ENCODE peak calls at places on chromosomes 5 and 9, in four cellular contexts. O is sigmoid colon, B is upper lobe of left lung, G is prostate gland. X is an unnamed sample.

GRCh38 chr9:124419832-124420489 is 4.7 kb upstream of the PSMB7 start:
- DNase-seq in O (no peak), B (no peak), G (no peak), X (no peak)

GRCh38 chr5:103111458-103111857 is 8.5 kb downstream of the GIN1 start:
- DNase-seq in B (no peak), O (no peak), G (no peak), X (no peak)

GRCh38 chr5:147565524-147565923 is 55.7 kb upstream of the DPYSL3 start:
- DNase-seq in G (no peak), O (no peak), B (no peak), X (peak)

GRCh38 chr9:93911871-93912554 is 43.1 kb downstream of the BARX1 start:
- DNase-seq in G (peak), B (no peak), O (no peak), X (no peak)

GRCh38 chr9:93517331-93517730 is 59.1 kb upstream of the PHF2 start:
- DNase-seq in O (no peak), G (no peak), B (no peak), X (peak)

GRCh38 chr5:137822158-137822764 is 45.4 kb upstream of the MYOT start:
- DNase-seq in O (no peak), B (peak), G (peak), X (peak)

GRCh38 chr5:178990491-178990890 is 4.6 kb downstream of the GRM6 start:
- DNase-seq in O (no peak), B (peak), G (no peak), X (no peak)

GRCh38 chr5:6634327-6634713 is 1.1 kb downstream of the SRD5A1 start:
- DNase-seq in B (no peak), O (no peak), G (no peak), X (peak)

GRCh38 chr5:91332267-91333044 is 50.7 kb downstream of the ARRDC3 start:
- DNase-seq in O (no peak), G (no peak), B (no peak), X (peak)

GRCh38 chr5:56279979-56280378 is 46.8 kb upstream of the ANKRD55 start:
- DNase-seq in O (no peak), G (no peak), B (no peak), X (peak)

GRCh38 chr9:126613656-126614055 is at the start of gene LMX1B:
- DNase-seq in O (no peak), G (peak), B (peak), X (peak)

GRCh38 chr9:126611592-126612328 is 2.0 kb upstream of the LMX1B start:
- DNase-seq in B (peak), O (peak), G (peak), X (peak)

GRCh38 chr9:126612813-126613641 is 701 bp upstream of the LMX1B start:
- DNase-seq in G (no peak), O (peak), B (peak), X (no peak)

GRCh38 chr9:126611188-126611587 is 2.5 kb upstream of the LMX1B start:
- DNase-seq in G (no peak), O (peak), B (peak), X (no peak)

DNA sequence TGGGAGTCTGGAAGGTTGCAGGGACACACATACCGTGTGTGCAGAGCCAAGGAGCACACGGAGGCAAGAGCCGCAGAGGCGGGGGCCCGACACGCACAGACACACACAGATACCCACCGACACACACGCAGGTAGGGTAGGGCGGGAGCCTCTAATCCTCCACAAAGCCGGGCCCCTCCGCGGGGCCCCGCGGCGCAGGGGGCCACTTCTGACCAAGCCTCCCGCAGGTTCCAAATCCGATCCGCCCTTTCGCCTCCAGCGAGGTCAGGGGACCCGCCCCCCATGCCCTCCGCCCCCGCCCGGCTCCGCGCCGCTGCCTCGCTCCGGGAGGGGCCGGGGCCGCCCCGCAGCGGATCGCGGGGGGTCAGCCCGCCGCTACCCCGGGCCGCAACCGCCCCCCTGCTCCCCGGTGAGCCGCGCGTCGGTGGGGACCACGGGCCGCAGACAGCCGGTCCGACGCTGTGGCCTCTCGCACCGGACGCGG is 1.4 kb upstream of the LMX1B start:
- DNase-seq in B (peak), G (no peak), O (peak), X (no peak)
- H3K4me3 ChIP-seq in B (no peak), G (no peak), O (peak), X (no peak)

DNA sequence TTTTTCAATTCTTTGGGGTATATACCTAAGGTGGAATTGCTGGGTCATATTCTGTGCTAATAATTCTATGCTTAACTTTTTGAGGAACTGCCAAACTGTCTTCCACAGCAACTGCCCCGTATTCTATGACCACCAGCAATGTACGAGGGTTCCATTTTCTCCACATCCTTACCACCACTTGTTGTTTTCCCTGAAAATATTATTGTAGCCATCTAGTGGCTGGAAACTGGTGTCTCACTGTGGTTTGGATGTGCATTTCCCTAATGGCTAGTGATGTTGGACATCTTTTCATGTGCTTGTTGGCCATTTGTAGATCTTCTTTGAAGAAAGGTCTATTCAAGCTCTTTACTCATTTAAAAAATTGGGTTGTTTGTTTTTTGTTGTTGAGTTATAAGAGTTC is 30.7 kb downstream of the MSX2 start:
- DNase-seq in O (no peak), B (no peak), G (no peak), X (peak)
- TF ChIP-seq CTCF in O (no peak), B (no peak), G (no peak), X (peak)

GRCh38 chr9:133979921-133980863 is 11.9 kb downstream of the VAV2 start:
- DNase-seq in B (peak), O (peak), G (no peak), X (no peak)
- H3K4me3 ChIP-seq in B (no peak), O (peak), G (no peak), X (no peak)

GRCh38 chr5:81513982-81514381 is 120.0 kb upstream of the ACOT12 start:
- DNase-seq in B (no peak), G (no peak), O (no peak), X (peak)
- TF ChIP-seq CTCF in B (no peak), G (peak), O (no peak), X (peak)

GRCh38 chr5:174455301-174455700 is 269.1 kb upstream of the MSX2 start:
- DNase-seq in O (no peak), G (no peak), B (no peak), X (no peak)
- H3K4me3 ChIP-seq in O (no peak), G (no peak), B (no peak), X (no peak)

DNA sequence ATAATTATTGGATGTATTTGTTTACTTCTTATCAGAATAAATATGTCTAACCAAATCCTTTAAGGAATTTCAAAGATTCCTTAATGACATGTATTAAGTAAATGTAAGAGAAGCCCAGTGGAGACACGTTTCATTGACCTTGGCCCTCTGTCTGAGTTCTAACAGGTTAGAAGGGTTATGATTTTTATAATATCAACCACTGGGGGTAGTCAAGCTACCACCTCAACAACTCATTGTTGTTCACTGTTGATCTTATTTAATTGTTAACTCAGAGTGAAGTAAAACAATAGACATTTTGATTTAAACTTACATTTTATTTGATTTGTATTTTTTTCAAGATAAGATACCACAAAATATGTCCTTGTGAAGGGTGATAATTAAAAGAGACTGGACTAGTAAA is 499.2 kb upstream of the COX7C start:
- DNase-seq in B (no peak), O (no peak), G (no peak), X (no peak)
- TF ChIP-seq CTCF in B (no peak), O (no peak), G (no peak), X (no peak)

GRCh38 chr9:136230365-136230764 is 15.2 kb downstream of the QSOX2 start:
- DNase-seq in B (no peak), G (no peak), O (no peak), X (no peak)

GRCh38 chr9:136225748-136226679 is 19.6 kb downstream of the QSOX2 start:
- DNase-seq in G (peak), B (peak), O (no peak), X (peak)

GRCh38 chr9:136229096-136230065 is 16.2 kb downstream of the QSOX2 start:
- DNase-seq in G (no peak), O (no peak), B (peak), X (peak)

GRCh38 chr9:136226680-136227410 is 18.8 kb downstream of the QSOX2 start:
- DNase-seq in G (no peak), B (peak), O (no peak), X (no peak)

DNA sequence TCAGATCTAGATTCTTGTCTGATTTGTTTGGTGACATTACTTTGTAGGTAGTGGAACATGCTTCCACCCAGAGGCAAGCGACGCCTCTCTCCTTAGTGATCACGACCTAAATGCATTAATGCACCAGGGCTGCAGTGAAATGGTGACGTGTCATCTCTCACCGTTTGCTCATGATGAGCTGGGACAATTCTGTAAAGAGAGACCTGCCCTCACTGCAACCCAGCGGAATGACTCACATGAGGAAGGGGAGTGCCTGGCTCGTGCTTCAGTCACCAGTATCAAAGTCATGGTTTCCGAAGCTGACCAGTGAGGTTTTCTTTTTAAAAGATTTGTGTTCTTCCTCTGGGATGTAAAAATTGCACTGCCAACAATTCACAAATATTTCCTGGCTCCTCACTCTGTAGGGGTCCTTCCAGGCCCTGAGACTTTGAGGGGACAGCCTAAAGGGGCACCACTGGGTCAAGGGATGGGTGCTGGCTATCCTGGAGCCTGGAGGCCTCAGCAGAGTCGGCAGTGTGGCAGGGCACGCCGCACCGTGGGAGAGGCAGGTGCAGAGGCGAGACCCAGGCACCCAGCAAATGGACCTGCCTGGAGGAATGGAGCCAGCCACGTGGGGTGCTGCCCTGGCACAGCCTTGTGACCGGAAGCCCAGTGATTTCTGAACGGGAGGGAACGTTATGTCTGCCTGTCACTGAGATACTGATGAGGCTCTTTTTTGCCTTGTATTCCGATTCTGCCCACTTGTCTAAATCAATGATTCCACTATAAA is 17.3 kb downstream of the QSOX2 start:
- DNase-seq in G (no peak), O (no peak), B (peak), X (peak)
- H3K4me3 ChIP-seq in G (no peak), O (no peak), B (no peak), X (no peak)

GRCh38 chr9:6944093-6944551 is 186.3 kb downstream of the KDM4C start:
- DNase-seq in G (no peak), O (no peak), B (no peak), X (peak)
- TF ChIP-seq CTCF in G (peak), O (no peak), B (no peak), X (no peak)

GRCh38 chr5:94709277-94709676 is 90.8 kb downstream of the SLF1 start:
- DNase-seq in O (no peak), G (no peak), B (no peak), X (no peak)

GRCh38 chr5:94705427-94705826 is 87.0 kb downstream of the SLF1 start:
- DNase-seq in B (no peak), O (no peak), G (no peak), X (no peak)

GRCh38 chr5:94711785-94712184 is 93.3 kb downstream of the SLF1 start:
- DNase-seq in G (no peak), O (no peak), B (no peak), X (no peak)

GRCh38 chr5:94702729-94703128 is 84.3 kb downstream of the SLF1 start:
- DNase-seq in G (no peak), O (no peak), B (no peak), X (no peak)

GRCh38 chr5:94707359-94707758 is 88.9 kb downstream of the SLF1 start:
- DNase-seq in O (no peak), G (peak), B (no peak), X (no peak)
- H3K4me3 ChIP-seq in O (no peak), G (no peak), B (no peak), X (no peak)

GRCh38 chr5:169512385-169512784 is 71.2 kb upstream of the SPDL1 start:
- DNase-seq in B (no peak), G (no peak), O (no peak), X (no peak)

GRCh38 chr5:169507051-169507450 is 76.5 kb upstream of the SPDL1 start:
- DNase-seq in O (no peak), G (no peak), B (no peak), X (peak)

DNA sequence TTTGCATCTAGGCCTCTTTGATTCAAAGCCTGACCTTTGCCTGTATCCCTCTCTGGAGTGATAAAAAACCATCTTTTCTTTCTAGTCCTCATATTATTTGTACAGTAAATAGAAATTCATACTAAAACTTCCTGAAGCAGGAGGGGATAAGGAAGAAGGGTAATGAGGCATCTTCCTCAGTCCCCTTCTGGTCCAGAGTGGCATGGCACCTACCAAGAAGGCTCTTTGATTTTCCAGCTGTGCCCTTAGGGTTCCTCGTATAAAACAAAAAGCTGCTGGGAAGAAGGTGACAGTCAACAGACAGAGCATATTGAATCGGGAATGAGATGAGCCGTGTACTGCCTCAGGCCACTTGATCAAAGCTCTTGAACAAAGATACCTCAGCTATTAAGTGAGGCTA is 71.9 kb upstream of the SPDL1 start:
- DNase-seq in G (no peak), B (no peak), O (no peak), X (no peak)
- TF ChIP-seq CTCF in G (no peak), B (no peak), O (no peak), X (peak)